ENCODE peak calls at places on chromosomes 4 and X, in five cellular contexts. A is ovary, P is iPS DF 6.9, D is NCI-H2081, X is nephron progenitor cell. C is an unnamed sample.

GRCh38 chrX:109344666-109345065 is 137.2 kb downstream of the GUCY2F start:
- DNase-seq in D (no peak), P (no peak), A (no peak), X (no peak), C (no peak)

GRCh38 chrX:105307762-105308161 is 87.3 kb upstream of the TEX13A start:
- DNase-seq in X (no peak), D (no peak), P (no peak), A (no peak), C (no peak)

GRCh38 chr4:67810011-67810410 is 55.8 kb upstream of the GNRHR start:
- DNase-seq in D (no peak), A (no peak), X (no peak), P (no peak), C (no peak)

GRCh38 chr4:126850286-126850685 is 782.5 kb upstream of the INTU start:
- DNase-seq in D (no peak), P (no peak), X (no peak), A (no peak), C (peak)

GRCh38 chrX:109889289-109890006 is 113.5 kb upstream of the TMEM164 start:
- DNase-seq in P (no peak), X (peak), A (no peak), D (no peak), C (peak)

GRCh38 chrX:39063702-39064101 is 262.4 kb downstream of the MID1IP1 start:
- DNase-seq in P (no peak), A (no peak), X (no peak), D (no peak), C (no peak)

GRCh38 chr4:36310793-36311192 is 29.4 kb downstream of the DTHD1 start:
- DNase-seq in P (no peak), X (no peak), D (no peak), A (peak), C (peak)

GRCh38 chrX:67732864-67733263 is 189.0 kb downstream of the AR start:
- DNase-seq in P (no peak), X (no peak), D (no peak), A (no peak), C (no peak)

GRCh38 chrX:1075156-1075555 is 137.3 kb downstream of the CRLF2 start:
- DNase-seq in A (no peak), X (no peak), P (no peak), D (no peak), C (no peak)

GRCh38 chr4:121726642-121727268 is 30.0 kb upstream of the ANXA5 start:
- DNase-seq in X (peak), A (no peak), P (no peak), D (peak), C (peak)

GRCh38 chr4:95572304-95572991 is 23.7 kb upstream of the UNC5C start:
- DNase-seq in P (no peak), X (peak), D (no peak), A (peak), C (peak)

GRCh38 chrX:129788527-129788926 is 8.8 kb downstream of the SASH3 start:
- DNase-seq in X (no peak), A (no peak), D (no peak), P (no peak), C (no peak)

GRCh38 chr4:101279377-101279871 is 67.9 kb downstream of the PPP3CA start:
- DNase-seq in A (peak), P (no peak), D (no peak), X (no peak), C (peak)

GRCh38 chrX:71917621-71918341 is 7.1 kb downstream of the NHSL2 start:
- DNase-seq in P (no peak), A (peak), D (no peak), X (peak), C (no peak)

GRCh38 chr4:124060261-124060918 is 652.1 kb downstream of the ANKRD50 start:
- DNase-seq in X (no peak), A (peak), P (no peak), D (no peak), C (peak)

GRCh38 chr4:99300934-99301333 is 10.1 kb upstream of the ADH1A start:
- DNase-seq in D (peak), A (peak), X (no peak), P (no peak), C (no peak)

GRCh38 chr4:21415728-21416127 is 532.8 kb downstream of the KCNIP4 start:
- DNase-seq in X (no peak), P (no peak), A (no peak), D (no peak), C (no peak)

GRCh38 chrX:42697544-42697943 is 80.4 kb downstream of the PPP1R2C start:
- DNase-seq in D (no peak), A (no peak), P (no peak), X (no peak), C (no peak)

GRCh38 chr4:27048350-27049100 is 187.9 kb downstream of the STIM2 start:
- DNase-seq in A (no peak), D (peak), X (no peak), P (no peak), C (peak)

GRCh38 chr4:68581382-68582338 is 5.5 kb upstream of the UGT2B17 start:
- DNase-seq in P (no peak), A (no peak), D (no peak), X (no peak), C (no peak)

GRCh38 chr4:96839441-96839840 is 999.5 kb downstream of the PDHA2 start:
- DNase-seq in D (no peak), P (no peak), A (no peak), X (no peak), C (no peak)

GRCh38 chr4:173346074-173346473 is 11.9 kb upstream of the HMGB2 start:
- DNase-seq in P (no peak), X (no peak), D (no peak), A (no peak), C (no peak)

C was measured in Kasumi-1.